ENCODE peak calls at places on chromosomes 12 and 14, in nine cellular contexts. X is HCT116, H is A549, N is HepG2, B is GM23338, K is SK-N-SH, W is Panc1, U is HL-60, D is GM12878. F is an unnamed sample.

GRCh38 chr12:111775205-111776193 is 8.8 kb downstream of the ALDH2 start:
- DNase-seq in X (no peak), H (no peak), N (peak), B (no peak), K (peak), W (no peak), U (peak), D (peak), F (peak)

GRCh38 chr14:76591270-76591669 is 170.0 kb upstream of the VASH1 start:
- DNase-seq in X (no peak), H (no peak), N (no peak), B (no peak), K (no peak), W (no peak), U (no peak), D (no peak), F (no peak)

GRCh38 chr12:24560867-24561266 is 388.0 kb downstream of the BCAT1 start:
- DNase-seq in X (no peak), H (no peak), N (no peak), B (peak), K (no peak), W (no peak), U (no peak), D (no peak), F (no peak)

GRCh38 chr14:49492151-49492550 is 94.0 kb downstream of the RPS29 start:
- DNase-seq in X (no peak), H (no peak), N (no peak), B (no peak), K (no peak), W (no peak), U (no peak), D (no peak), F (no peak)

GRCh38 chr14:71143391-71144290 is 236.4 kb downstream of the PCNX1 start:
- DNase-seq in X (no peak), H (no peak), N (peak), B (no peak), K (no peak), W (no peak), U (peak), D (no peak), F (peak)

GRCh38 chr14:100317897-100318808 is 5.0 kb upstream of the SLC25A47 start:
- DNase-seq in X (peak), H (peak), N (no peak), B (peak), K (peak), W (no peak), U (peak), D (no peak), F (peak)

GRCh38 chr12:95385646-95386045 is 88.3 kb upstream of the METAP2 start:
- DNase-seq in X (no peak), H (no peak), N (no peak), B (no peak), K (no peak), W (no peak), U (no peak), D (no peak), F (peak)

GRCh38 chr12:89756638-89757321 is 48.1 kb upstream of the ATP2B1 start:
- DNase-seq in X (peak), H (peak), N (peak), B (no peak), K (no peak), W (peak), U (peak), D (peak), F (peak)

GRCh38 chr14:103721334-103722120 is 5.9 kb downstream of the ZFYVE21 start:
- DNase-seq in X (peak), H (peak), N (no peak), B (no peak), K (no peak), W (no peak), U (no peak), D (no peak), F (no peak)

GRCh38 chr14:104528496-104528895 is 51.1 kb upstream of the C14orf180 start:
- DNase-seq in X (no peak), H (no peak), N (no peak), B (no peak), K (no peak), W (no peak), U (no peak), D (no peak), F (no peak)

GRCh38 chr14:60642270-60642789 is 6.9 kb downstream of the SIX1 start:
- DNase-seq in X (no peak), H (no peak), N (no peak), B (peak), K (peak), W (no peak), U (no peak), D (no peak), F (no peak)

GRCh38 chr12:96235497-96235826 is 41.3 kb downstream of the ELK3 start:
- DNase-seq in X (no peak), H (no peak), N (no peak), B (no peak), K (no peak), W (no peak), U (no peak), D (no peak), F (no peak)

GRCh38 chr14:93757185-93757584 is 31.1 kb downstream of the PRIMA1 start:
- DNase-seq in X (no peak), H (no peak), N (no peak), B (no peak), K (no peak), W (no peak), U (no peak), D (no peak), F (no peak)

GRCh38 chr12:16012086-16012485 is 101.0 kb downstream of the DERA start:
- DNase-seq in X (no peak), H (no peak), N (no peak), B (no peak), K (no peak), W (no peak), U (no peak), D (no peak), F (no peak)

GRCh38 chr12:12474931-12475485 is 87.7 kb downstream of the DUSP16 start:
- DNase-seq in X (no peak), H (no peak), N (no peak), B (no peak), K (no peak), W (no peak), U (no peak), D (peak), F (peak)

GRCh38 chr12:92378682-92379479 is 233.2 kb upstream of the BTG1 start:
- DNase-seq in X (no peak), H (no peak), N (no peak), B (no peak), K (no peak), W (no peak), U (no peak), D (no peak), F (peak)
- H3K27ac ChIP-seq in X (no peak), H (no peak), N (no peak), B (no peak), K (no peak), W (no peak), U (no peak), D (no peak), F (peak)

GRCh38 chr12:6827982-6828670 is at the start of gene P3H3:
- DNase-seq in X (no peak), H (peak), N (peak), B (peak), K (peak), W (no peak), U (no peak), D (no peak), F (peak)

GRCh38 chr12:6830286-6830892 is 2.2 kb downstream of the P3H3 start:
- DNase-seq in X (no peak), H (no peak), N (no peak), B (no peak), K (no peak), W (no peak), U (no peak), D (no peak), F (no peak)

GRCh38 chr12:6827437-6827894 is 741 bp upstream of the P3H3 start:
- DNase-seq in X (peak), H (peak), N (peak), B (peak), K (peak), W (no peak), U (peak), D (no peak), F (peak)

GRCh38 chr12:6829532-6830220 is 1.5 kb downstream of the P3H3 start:
- DNase-seq in X (peak), H (peak), N (peak), B (no peak), K (peak), W (no peak), U (no peak), D (no peak), F (peak)

GRCh38 chr12:6828671-6829531 is 694 bp downstream of the P3H3 start:
- DNase-seq in X (no peak), H (no peak), N (no peak), B (peak), K (peak), W (no peak), U (no peak), D (no peak), F (peak)
- TF ChIP-seq REST in X (no peak), H (no peak), N (no peak), B (no peak), K (no peak), W (no peak), U (no peak), D (no peak), F (no peak)

GRCh38 chr12:18703916-18704315 is 33.9 kb downstream of the PLCZ1 start:
- DNase-seq in X (no peak), H (no peak), N (no peak), B (peak), K (no peak), W (no peak), U (no peak), D (no peak), F (no peak)
- H3K27ac ChIP-seq in X (no peak), H (no peak), N (no peak), B (no peak), K (no peak), W (no peak), U (no peak), D (no peak), F (no peak)

GRCh38 chr14:33254876-33255275 is 316.2 kb downstream of the NPAS3 start:
- DNase-seq in X (no peak), H (no peak), N (no peak), B (no peak), K (no peak), W (no peak), U (no peak), D (no peak), F (no peak)
- TF ChIP-seq REST in X (no peak), H (no peak), N (no peak), B (no peak), K (no peak), W (no peak), U (no peak), D (no peak), F (no peak)

GRCh38 chr14:31377433-31377832 is 42.9 kb downstream of the HEATR5A start:
- DNase-seq in X (no peak), H (no peak), N (no peak), B (no peak), K (no peak), W (no peak), U (no peak), D (no peak), F (no peak)
- H3K27ac ChIP-seq in X (no peak), H (peak), N (peak), B (no peak), K (no peak), W (no peak), U (no peak), D (no peak), F (no peak)